ENCODE peak calls at places on chromosomes 5 and 9, in four cellular contexts. X, Z, C and W are unnamed samples.

GRCh38 chr9:96486351-96487029 is 36.5 kb downstream of the HABP4 start:
- DNase-seq in X (peak), C (no peak), Z (peak), W (peak)

GRCh38 chr9:69497816-69498215 is 172.8 kb downstream of the ENTREP1 start:
- DNase-seq in C (no peak), Z (no peak), X (no peak), W (no peak)

GRCh38 chr5:36770125-36770524 is 106.4 kb upstream of the NIPBL start:
- DNase-seq in X (no peak), Z (no peak), C (no peak), W (no peak)

GRCh38 chr9:111066427-111066826 is 28.2 kb upstream of the LPAR1 start:
- DNase-seq in Z (peak), X (no peak), C (no peak), W (no peak)

GRCh38 chr9:6938447-6938846 is 180.7 kb downstream of the KDM4C start:
- DNase-seq in Z (peak), C (no peak), X (no peak), W (no peak)

GRCh38 chr5:132787076-132787475 is 10.0 kb upstream of the SEPTIN8 start:
- DNase-seq in Z (no peak), C (no peak), X (no peak), W (no peak)

GRCh38 chr5:81393783-81394718 is at the start of gene ACOT12:
- DNase-seq in X (peak), Z (no peak), C (peak), W (no peak)

GRCh38 chr5:148915224-148915803 is 88.9 kb downstream of the ADRB2 start:
- DNase-seq in C (no peak), X (no peak), Z (no peak), W (no peak)

GRCh38 chr5:126004636-126005035 is 418.6 kb upstream of the GRAMD2B start:
- DNase-seq in X (no peak), C (no peak), Z (no peak), W (no peak)

GRCh38 chr5:111532873-111533272 is 20.5 kb upstream of the STARD4 start:
- DNase-seq in C (no peak), X (no peak), Z (no peak), W (no peak)

GRCh38 chr9:72362680-72363139 is 2.3 kb downstream of the ZFAND5 start:
- DNase-seq in C (no peak), Z (peak), X (peak), W (peak)

GRCh38 chr9:72364679-72365524 is at the start of gene ZFAND5:
- DNase-seq in C (peak), Z (peak), X (peak), W (peak)

GRCh38 chr9:72365525-72366256 is 683 bp upstream of the ZFAND5 start:
- DNase-seq in X (peak), Z (peak), C (peak), W (peak)

GRCh38 chr9:72363226-72363625 is 1.8 kb downstream of the ZFAND5 start:
- DNase-seq in C (no peak), X (no peak), Z (no peak), W (no peak)

GRCh38 chr9:72363908-72364678 is 915 bp downstream of the ZFAND5 start:
- DNase-seq in C (peak), X (peak), Z (no peak), W (peak)
- TF ChIP-seq CTCF in C (no peak), X (no peak), Z (no peak), W (no peak)

DNA sequence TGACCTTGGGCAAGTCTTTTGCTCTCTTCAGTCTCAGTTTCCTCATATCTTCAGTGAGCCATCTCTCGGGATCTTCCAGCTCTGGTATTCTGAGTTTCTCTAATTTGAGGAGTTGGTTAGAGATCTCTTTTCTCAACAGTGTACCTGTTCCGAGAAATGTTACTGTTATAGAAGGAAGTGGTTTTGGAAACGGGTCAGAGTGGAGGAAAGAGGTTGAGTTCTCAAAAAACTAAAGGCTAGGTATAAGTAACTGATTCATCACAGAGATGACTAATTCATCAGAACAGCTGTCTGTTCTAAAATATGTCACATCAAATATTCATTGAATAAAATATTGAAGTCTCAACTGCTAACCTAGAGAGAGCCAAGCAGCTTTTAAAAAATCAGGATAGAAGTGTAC is 106.6 kb downstream of the PALM2AKAP2 start:
- DNase-seq in C (no peak), X (no peak), Z (no peak), W (no peak)
- TF ChIP-seq CTCF in C (no peak), X (no peak), Z (no peak), W (no peak)

DNA sequence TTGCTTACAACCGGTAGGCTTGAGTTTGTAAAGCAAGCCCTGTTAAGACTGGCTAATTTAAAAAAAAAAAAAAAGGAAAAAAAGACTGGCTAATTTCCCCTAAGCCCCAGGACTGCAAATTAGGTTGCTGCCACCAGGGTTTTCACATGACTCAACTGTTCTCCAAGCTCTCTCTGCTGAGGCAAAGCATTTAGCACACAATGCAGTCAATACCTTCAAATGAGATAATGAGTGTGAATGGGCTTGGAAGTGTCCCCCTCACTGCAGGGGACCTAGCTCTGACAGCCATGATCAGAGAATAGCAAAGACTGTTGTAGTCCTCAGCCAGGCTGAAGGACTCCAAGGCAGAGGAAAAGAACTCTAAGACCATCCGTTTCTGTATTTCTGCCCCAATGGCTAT is 42.8 kb upstream of the ZSWIM6 start:
- DNase-seq in Z (no peak), X (no peak), C (no peak), W (no peak)
- TF ChIP-seq CTCF in Z (peak), X (no peak), C (peak), W (no peak)

GRCh38 chr5:142542906-142543305 is 143.0 kb downstream of the FGF1 start:
- DNase-seq in C (no peak), Z (no peak), X (no peak), W (no peak)
- TF ChIP-seq CTCF in C (no peak), Z (no peak), X (peak), W (no peak)

DNA sequence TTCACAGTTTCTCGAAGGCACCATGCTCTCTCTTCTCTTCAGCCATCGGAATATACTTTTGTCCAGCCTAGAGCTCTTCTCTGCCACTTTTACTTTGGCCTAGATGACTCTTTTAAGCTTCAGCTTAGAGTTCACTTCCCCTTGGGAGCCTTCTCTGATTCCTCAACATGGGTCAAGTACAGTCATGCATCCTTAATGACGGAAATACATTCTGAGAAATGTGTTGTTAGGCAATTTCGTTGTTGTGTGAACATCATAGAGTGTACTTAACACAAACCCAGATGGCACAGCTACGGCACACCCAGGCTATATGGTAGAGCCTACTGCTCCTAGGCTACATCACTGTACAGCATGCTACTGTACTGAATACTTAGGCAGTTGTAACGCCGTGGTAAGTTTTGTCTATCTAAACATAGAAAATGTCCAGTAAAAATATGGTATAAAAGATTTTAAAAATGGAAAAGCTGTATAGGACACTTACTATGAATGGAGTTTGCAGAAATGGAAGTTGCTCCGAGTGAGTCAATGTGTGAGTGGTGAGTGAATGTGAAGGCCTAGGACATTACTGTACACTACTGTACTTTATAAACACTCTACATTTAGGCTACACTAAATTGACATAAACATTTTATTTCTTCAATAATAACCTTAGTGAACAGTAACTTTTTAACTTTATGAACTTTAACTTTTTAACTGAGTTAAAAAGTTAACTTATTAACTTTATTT is 15.1 kb upstream of the TNFSF15 start:
- DNase-seq in X (no peak), Z (no peak), C (no peak), W (no peak)
- TF ChIP-seq CTCF in X (no peak), Z (no peak), C (no peak), W (no peak)

GRCh38 chr9:75602074-75602473 is 288.4 kb upstream of the PCSK5 start:
- DNase-seq in C (no peak), X (no peak), Z (no peak), W (no peak)

GRCh38 chr9:75604661-75605060 is 285.8 kb upstream of the PCSK5 start:
- DNase-seq in C (no peak), X (no peak), Z (no peak), W (no peak)

GRCh38 chr9:75599249-75599648 is 291.2 kb upstream of the PCSK5 start:
- DNase-seq in Z (no peak), X (no peak), C (no peak), W (no peak)

DNA sequence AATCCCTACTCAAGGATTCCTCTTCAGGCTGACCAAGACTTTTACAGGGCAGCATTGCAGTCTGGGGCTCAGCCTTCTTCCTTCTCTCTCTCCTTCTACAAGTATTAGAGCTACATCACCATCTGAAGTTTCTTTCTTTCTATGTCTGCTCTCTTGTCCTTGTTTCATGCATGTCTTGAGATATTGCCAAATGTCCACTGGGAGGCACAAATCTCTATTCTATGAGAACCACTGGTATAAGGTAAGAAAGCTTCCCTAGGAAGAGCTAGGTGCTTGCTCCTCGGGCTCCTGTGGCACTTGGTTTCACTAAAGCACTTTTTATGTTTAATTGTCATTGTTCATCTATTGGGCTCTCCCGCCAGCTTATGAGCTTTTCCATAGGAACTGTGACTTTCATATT is 289.2 kb upstream of the PCSK5 start:
- DNase-seq in Z (no peak), X (peak), C (no peak), W (no peak)
- TF ChIP-seq CTCF in Z (no peak), X (no peak), C (peak), W (no peak)

GRCh38 chr9:84781431-84781830 is 111.9 kb downstream of the NTRK2 start:
- DNase-seq in C (no peak), X (peak), Z (no peak), W (peak)
- TF ChIP-seq CTCF in C (peak), X (peak), Z (peak), W (peak)

GRCh38 chr9:116861321-116861720 is 174.2 kb downstream of the TRIM32 start:
- DNase-seq in C (no peak), X (no peak), Z (no peak), W (no peak)

GRCh38 chr9:116860509-116861120 is 173.5 kb downstream of the TRIM32 start:
- DNase-seq in X (peak), C (peak), Z (peak), W (peak)

GRCh38 chr9:116855881-116856662 is 169.0 kb downstream of the TRIM32 start:
- DNase-seq in X (no peak), Z (no peak), C (no peak), W (no peak)

GRCh38 chr9:116857321-116857720 is 170.2 kb downstream of the TRIM32 start:
- DNase-seq in X (no peak), C (no peak), Z (no peak), W (no peak)

DNA sequence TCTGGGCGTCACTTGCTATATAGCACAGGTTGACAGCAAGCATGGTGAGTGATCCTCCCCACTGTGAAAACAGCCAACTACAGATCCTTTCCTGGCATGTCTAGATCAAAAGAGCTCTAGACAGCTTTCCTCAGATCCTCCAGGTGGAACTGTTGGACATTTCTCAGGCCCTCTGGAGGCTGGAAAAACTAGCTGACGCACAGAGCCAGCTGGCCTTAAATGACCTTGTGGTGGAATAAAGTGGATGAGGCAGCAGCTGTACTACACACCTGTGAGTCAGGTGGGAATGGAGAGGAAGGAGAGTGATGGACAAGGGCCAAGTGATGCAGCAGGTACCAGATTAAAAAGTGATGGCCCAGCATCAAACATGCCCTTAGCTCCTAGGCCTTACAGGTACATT is 172.7 kb downstream of the TRIM32 start:
- DNase-seq in X (no peak), Z (no peak), C (no peak), W (no peak)
- TF ChIP-seq CTCF in X (no peak), Z (no peak), C (no peak), W (no peak)

DNA sequence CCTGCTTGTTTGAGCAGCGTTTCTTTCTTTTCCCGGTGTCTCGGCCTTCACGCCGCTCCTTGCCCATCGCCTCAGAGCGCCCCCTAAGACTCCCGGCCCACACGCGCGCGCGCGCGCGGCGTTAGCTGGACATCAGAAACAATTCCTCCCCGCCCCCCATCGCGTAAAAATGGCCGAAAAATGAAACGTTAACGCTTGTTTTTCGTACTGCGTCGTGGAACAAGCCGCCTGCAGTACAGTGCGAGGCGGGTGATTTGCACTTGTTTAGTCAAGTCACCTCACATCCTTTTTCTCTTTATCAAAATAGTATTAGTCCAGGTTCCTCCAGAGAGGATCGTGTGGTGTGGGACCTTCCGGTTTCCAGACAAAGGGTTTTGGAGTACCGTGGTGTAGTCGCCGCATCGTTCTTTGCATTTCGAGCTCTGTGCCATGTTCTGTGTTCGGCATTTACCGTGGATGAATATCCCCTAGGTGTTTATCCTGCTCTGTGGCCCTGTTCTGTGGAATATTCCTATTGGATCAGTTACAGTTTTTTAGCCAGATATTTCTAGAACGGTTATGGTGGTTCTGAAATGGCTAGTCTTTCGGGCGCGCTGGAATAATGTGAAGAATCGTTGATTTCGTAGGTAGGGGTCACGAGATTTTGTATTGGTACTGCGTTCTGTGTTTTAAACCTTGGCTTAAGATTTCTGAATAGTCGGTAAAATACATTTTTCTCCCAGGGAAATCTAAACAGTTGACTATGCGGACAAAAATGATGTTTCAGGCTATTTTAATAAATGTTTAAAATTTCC is 1.0 kb downstream of the MATR3 start:
- DNase-seq in X (peak), Z (no peak), C (no peak), W (peak)
- TF ChIP-seq CTCF in X (peak), Z (peak), C (peak), W (peak)

GRCh38 chr9:13689925-13690324 is 410.4 kb upstream of the MPDZ start:
- DNase-seq in Z (no peak), X (no peak), C (no peak), W (no peak)

GRCh38 chr9:13688223-13688989 is 408.9 kb upstream of the MPDZ start:
- DNase-seq in Z (no peak), X (no peak), C (no peak), W (no peak)

GRCh38 chr9:13690595-13690994 is 411.1 kb upstream of the MPDZ start:
- DNase-seq in Z (no peak), C (no peak), X (no peak), W (no peak)

DNA sequence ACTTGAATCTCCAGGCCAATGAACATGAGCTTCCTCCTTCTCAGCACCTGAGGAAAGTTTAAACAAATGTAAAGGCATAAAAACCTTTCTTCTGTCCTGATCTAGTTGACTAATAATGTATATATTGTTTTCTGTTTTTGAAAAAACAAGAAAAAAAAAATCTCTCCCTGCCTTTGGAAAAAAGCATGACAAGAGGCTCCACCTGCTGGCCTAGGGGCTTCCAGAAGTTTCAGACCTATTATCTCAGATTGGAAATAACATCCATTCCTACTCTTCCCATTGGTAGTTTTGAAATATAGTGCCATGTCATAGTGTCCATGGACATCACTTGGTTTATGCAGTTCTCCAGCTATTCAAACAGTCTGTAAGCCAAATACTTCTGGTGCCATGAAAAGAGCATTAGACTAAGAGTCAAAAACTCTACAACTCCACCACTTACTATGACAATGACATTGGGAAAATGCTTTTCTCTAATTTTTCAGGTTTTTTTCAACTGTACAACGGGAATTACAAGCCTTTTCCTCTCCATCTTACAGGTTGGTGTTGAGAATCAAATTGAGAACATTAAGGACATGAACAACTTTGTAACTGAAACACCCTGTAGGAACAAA is 409.6 kb upstream of the MPDZ start:
- DNase-seq in Z (no peak), X (peak), C (no peak), W (no peak)
- TF ChIP-seq CTCF in Z (peak), X (peak), C (peak), W (no peak)